ENCODE peak calls at places on chromosomes 3 and 15, in five cellular contexts. M is esophagus squamous epithelium, E is left lung, I is AG04450, W is uterus. B is an unnamed sample.
A peak's percentile ranks its signal among the peaks of the same experiment; 100 is the strongest.

GRCh38 chr3:123960791-123961507 is at the start of gene CCDC14:
- DNase-seq in M (peak; percentile 54), I (peak; percentile 90), E (peak; percentile 96), W (peak; percentile 95), B (peak; percentile 92)

GRCh38 chr3:127887321-127887720 is 27.7 kb upstream of the KBTBD12 start:
- DNase-seq in W (no peak), E (no peak), M (no peak), I (no peak), B (no peak)

GRCh38 chr3:10602769-10603768 is 97.7 kb upstream of the ATP2B2 start:
- DNase-seq in I (no peak), E (peak; percentile 14), W (no peak), M (no peak), B (no peak)

GRCh38 chr3:23100106-23100505 is 103.0 kb upstream of the UBE2E2 start:
- DNase-seq in E (no peak), I (no peak), M (no peak), W (no peak), B (no peak)

GRCh38 chr15:32718822-32719716 is 1.3 kb downstream of the GREM1 start:
- DNase-seq in W (no peak), I (no peak), E (peak; percentile 72), M (no peak), B (peak; percentile 52)

GRCh38 chr15:38028869-38029268 is 94.4 kb downstream of the TMCO5A start:
- DNase-seq in E (no peak), W (no peak), M (no peak), I (no peak), B (no peak)

GRCh38 chr3:151327571-151328198 is 1.7 kb downstream of the P2RY13 start:
- DNase-seq in I (no peak), M (no peak), W (no peak), E (no peak), B (no peak)

GRCh38 chr3:135134717-135135116 is 339.7 kb downstream of the EPHB1 start:
- DNase-seq in W (no peak), I (no peak), E (no peak), M (no peak), B (no peak)

GRCh38 chr3:129032716-129033115 is 27.9 kb upstream of the GP9 start:
- DNase-seq in W (no peak), E (no peak), I (no peak), M (no peak), B (no peak)

GRCh38 chr15:53378096-53378620 is 381.3 kb downstream of the WDR72 start:
- DNase-seq in E (no peak), I (no peak), W (no peak), M (no peak), B (no peak)

GRCh38 chr3:121418182-121418581 is 127.6 kb downstream of the POLQ start:
- DNase-seq in M (no peak), E (no peak), W (no peak), I (no peak), B (no peak)

GRCh38 chr3:64445318-64446300 is 220.3 kb upstream of the PRICKLE2 start:
- DNase-seq in E (peak; percentile 88), I (no peak), M (no peak), W (no peak), B (no peak)

GRCh38 chr3:134503266-134503665 is 17.4 kb downstream of the CEP63 start:
- DNase-seq in M (no peak), E (no peak), W (no peak), I (no peak), B (no peak)

GRCh38 chr15:96345560-96346389 is 15.3 kb downstream of the NR2F2 start:
- DNase-seq in W (peak; percentile 83), M (no peak), E (peak; percentile 79), I (no peak), B (peak; percentile 74)

GRCh38 chr3:182812123-182812522 is 18.8 kb downstream of the ATP11B start:
- DNase-seq in M (no peak), E (no peak), W (no peak), I (no peak), B (no peak)

GRCh38 chr15:60324706-60325438 is 72.9 kb downstream of the ANXA2 start:
- DNase-seq in I (no peak), W (no peak), E (no peak), M (no peak), B (no peak)

GRCh38 chr3:58104155-58104554 is 95.9 kb downstream of the FLNB start:
- DNase-seq in W (no peak), I (no peak), E (no peak), M (no peak), B (no peak)

GRCh38 chr15:67076147-67076843 is 10.9 kb downstream of the SMAD3 start:
- DNase-seq in E (no peak), M (no peak), W (no peak), I (peak; percentile 59), B (no peak)

GRCh38 chr3:171788546-171789351 is 21.5 kb downstream of the PLD1 start:
- DNase-seq in M (no peak), W (no peak), I (no peak), E (no peak), B (no peak)

GRCh38 chr3:119625451-119626153 is 27.9 kb downstream of the PLA1A start:
- DNase-seq in W (no peak), E (no peak), M (no peak), I (no peak), B (no peak)
- H3K27ac ChIP-seq in W (no peak overlapping the region), E (peak overlapping the region; percentile 11), M (no peak overlapping the region), I (no peak overlapping the region), B (no peak overlapping the region)

GRCh38 chr3:113626513-113627371 is 69.7 kb downstream of the USF3 start:
- DNase-seq in E (no peak), M (no peak), I (peak; percentile 7), W (peak; percentile 37), B (peak; percentile 48)
- H3K4me3 ChIP-seq in E (no peak overlapping the region), M (no peak overlapping the region), I (peak overlapping the region; percentile 17), W (no peak overlapping the region), B (no peak overlapping the region)

GRCh38 chr15:44728576-44729393 is 7.5 kb upstream of the TRIM69 start:
- DNase-seq in M (peak; percentile 86), I (peak; percentile 95), E (peak; percentile 96), W (peak; percentile 96), B (peak; percentile 97)
- TF ChIP-seq CTCF in M (peak; percentile 19), I (no peak), E (no peak), W (no peak), B (no peak)

DNA sequence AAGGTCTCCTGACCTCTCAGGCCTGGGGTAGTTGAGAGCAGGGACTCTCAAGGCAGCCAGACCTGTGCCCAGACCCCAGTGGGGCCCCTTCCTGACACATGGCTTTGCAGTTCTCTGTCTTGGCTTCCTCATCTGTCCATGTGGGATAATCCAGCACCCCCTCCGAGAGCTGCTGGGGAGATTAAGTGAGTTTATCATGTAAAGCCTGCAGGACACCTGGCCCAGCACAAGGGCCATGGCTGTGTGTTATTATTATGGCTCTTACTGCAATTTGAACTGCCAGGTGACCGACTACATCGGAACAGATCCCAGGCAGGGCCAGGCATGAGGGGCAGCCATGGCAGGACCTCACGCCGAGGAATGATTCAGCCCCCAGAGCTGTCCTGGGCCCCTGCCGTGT is 12.6 kb downstream of the DUSP7 start:
- DNase-seq in W (no peak), I (no peak), E (no peak), M (no peak), B (no peak)
- H3K27ac ChIP-seq in W (no peak overlapping the region), I (no peak overlapping the region), E (no peak overlapping the region), M (peak overlapping the region; percentile 95), B (no peak overlapping the region)

DNA sequence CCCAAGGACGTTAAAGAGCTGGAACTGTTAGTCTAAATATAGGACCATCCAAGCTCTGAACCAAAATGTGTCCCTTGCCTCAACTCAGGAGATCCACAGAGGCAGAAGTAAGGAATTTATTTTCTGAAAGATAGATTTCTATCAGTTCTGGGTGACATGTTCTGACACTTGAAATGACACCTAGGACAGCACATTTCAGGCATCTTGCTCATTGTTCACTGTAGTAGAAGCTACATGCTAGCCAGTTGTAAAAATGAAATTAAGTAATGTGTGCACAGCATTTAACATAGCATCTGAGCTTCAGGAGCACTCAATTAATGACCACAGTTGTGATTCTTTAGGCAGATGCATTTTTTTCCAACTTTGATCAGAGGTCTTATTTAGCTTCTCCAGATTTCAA is 567 bp downstream of the CCR2 start:
- DNase-seq in I (no peak), M (no peak), E (no peak), W (no peak), B (no peak)
- H3K4me3 ChIP-seq in I (no peak overlapping the region), M (peak overlapping the region; percentile 8), E (peak overlapping the region; percentile 19), W (no peak overlapping the region), B (no peak overlapping the region)

DNA sequence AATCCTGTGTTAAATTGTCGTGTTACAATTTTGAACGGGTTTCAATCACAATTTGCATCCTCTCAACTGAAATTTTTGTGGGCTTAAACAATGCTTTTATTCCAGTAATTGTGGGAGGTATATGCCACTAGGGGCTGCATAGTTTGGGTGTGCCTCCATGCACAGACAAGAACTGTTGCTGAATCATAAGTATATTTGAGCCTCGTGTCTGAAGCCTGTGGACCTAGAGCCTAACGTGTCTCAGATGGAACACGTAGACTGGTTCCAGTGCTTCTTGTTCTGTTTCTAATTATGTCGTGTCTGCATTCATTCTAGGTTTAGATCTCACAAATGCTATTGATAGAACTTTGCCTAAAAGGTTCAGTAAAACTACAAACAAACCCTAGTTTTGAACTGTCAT is 363.4 kb downstream of the RBMS3 start:
- DNase-seq in I (no peak), E (no peak), W (no peak), M (no peak), B (no peak)
- TF ChIP-seq CTCF in I (no peak), E (no peak), W (no peak), M (no peak), B (no peak)

B was measured in right lobe of liver.